ENCODE peak calls at places on chromosomes 11 and 22, in ten cellular contexts. A is body of pancreas, F is neural crest cell, V is psoas muscle, B is natural killer cell, Y is BE2C, P is lower leg skin, O is fibroblast of mammary gland, J is fibroblast of lung, D is GM10248. M is an unnamed sample.

GRCh38 chr22:45336971-45337431 is 27.3 kb downstream of the FAM118A start:
- DNase-seq in A (peak; percentile 76), F (no peak), V (peak; percentile 88), B (no peak), Y (no peak), P (peak; percentile 94), O (no peak), J (peak; percentile 63), D (no peak), M (no peak)

GRCh38 chr11:78011301-78011700 is 11.8 kb downstream of the KCTD14 start:
- DNase-seq in A (no peak), F (no peak), V (no peak), B (no peak), Y (no peak), P (no peak), O (no peak), J (no peak), D (no peak), M (no peak)

GRCh38 chr22:45444168-45444567 is 30.7 kb downstream of the RIBC2 start:
- DNase-seq in A (no peak), F (no peak), V (no peak), B (no peak), Y (no peak), P (no peak), O (no peak), J (peak; percentile 56), D (no peak), M (no peak)

GRCh38 chr22:43554694-43555365 is 143.0 kb downstream of the MPPED1 start:
- DNase-seq in A (no peak), F (no peak), V (no peak), B (no peak), Y (no peak), P (no peak), O (no peak), J (no peak), D (no peak), M (no peak)

GRCh38 chr11:113119074-113119473 is 157.9 kb downstream of the NCAM1 start:
- DNase-seq in A (no peak), F (no peak), V (no peak), B (no peak), Y (peak; percentile 78), P (no peak), O (no peak), J (no peak), D (no peak), M (no peak)

GRCh38 chr11:72864692-72865655 is 50.8 kb downstream of the ATG16L2 start:
- DNase-seq in A (no peak), F (no peak), V (no peak), B (no peak), Y (peak; percentile 43), P (no peak), O (peak; percentile 74), J (peak; percentile 46), D (no peak), M (no peak)

GRCh38 chr11:86931965-86932332 is 23.2 kb downstream of the FZD4 start:
- DNase-seq in A (no peak), F (no peak), V (no peak), B (no peak), Y (no peak), P (no peak), O (peak; percentile 79), J (peak; percentile 57), D (no peak), M (no peak)

GRCh38 chr22:20031732-20032406 is 11.0 kb downstream of the TANGO2 start:
- DNase-seq in A (no peak), F (no peak), V (no peak), B (no peak), Y (no peak), P (peak; percentile 89), O (no peak), J (no peak), D (no peak), M (no peak)

GRCh38 chr11:11860103-11860979 is 18.6 kb downstream of the USP47 start:
- DNase-seq in A (no peak), F (no peak), V (no peak), B (no peak), Y (no peak), P (no peak), O (peak; percentile 61), J (peak; percentile 70), D (no peak), M (no peak)

GRCh38 chr11:79025622-79026021 is 415.2 kb downstream of the TENM4 start:
- DNase-seq in A (no peak), F (no peak), V (no peak), B (no peak), Y (no peak), P (no peak), O (no peak), J (no peak), D (no peak), M (no peak)

GRCh38 chr11:134046681-134047449 is 22.0 kb upstream of the JAM3 start:
- DNase-seq in A (no peak), F (no peak), V (no peak), B (no peak), Y (peak; percentile 64), P (peak; percentile 82), O (no peak), J (no peak), D (no peak), M (no peak)

GRCh38 chr22:30858976-30859713 is 109.4 kb downstream of the MORC2 start:
- DNase-seq in A (no peak), F (no peak), V (no peak), B (no peak), Y (no peak), P (peak; percentile 68), O (no peak), J (no peak), D (peak; percentile 6), M (no peak)

DNA sequence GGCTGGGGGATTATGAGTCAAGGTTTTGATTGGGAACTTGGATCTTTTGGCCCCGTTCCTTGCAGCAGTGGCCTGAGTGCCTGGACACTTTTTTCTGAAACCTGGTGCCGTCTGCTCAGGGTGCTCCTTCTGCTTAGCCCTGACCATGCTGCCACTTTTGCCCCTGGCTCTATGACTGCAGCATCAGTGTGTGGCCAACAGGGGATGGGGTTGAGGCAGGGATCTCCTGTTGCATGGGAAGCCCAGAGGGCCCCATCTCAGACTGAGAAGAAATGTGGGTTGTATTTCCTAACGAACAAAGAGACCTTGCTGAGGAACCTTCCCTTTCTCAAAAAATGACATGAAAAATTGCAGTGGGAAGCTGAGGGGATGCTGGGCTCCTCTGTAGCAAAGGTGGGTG is 18.7 kb downstream of the POU2F3 start:
- DNase-seq in A (no peak), F (no peak), V (no peak), B (no peak), Y (no peak), P (no peak), O (no peak), J (no peak), D (no peak), M (no peak)
- TF ChIP-seq CTCF in A (no peak), F (no peak), V (no peak), B (no peak), Y (peak; percentile 29), P (no peak), O (no peak), J (no peak), D (no peak), M (no peak)

GRCh38 chr22:49845666-49846459 is 7.8 kb upstream of the ZBED4 start:
- DNase-seq in A (no peak), F (no peak), V (no peak), B (no peak), Y (no peak), P (no peak), O (no peak), J (no peak), D (no peak), M (no peak)
- TF ChIP-seq CTCF in A (no peak), F (no peak), V (no peak), B (no peak), Y (no peak), P (no peak), O (no peak), J (no peak), D (no peak), M (no peak)

GRCh38 chr11:114400222-114400973 is at the start of the genes C11orf71 and RBM7:
- DNase-seq in A (peak; percentile 98), F (peak; percentile 92), V (peak; percentile 100), B (peak; percentile 97), Y (peak; percentile 97), P (peak; percentile 99), O (peak; percentile 98), J (peak; percentile 99), D (peak; percentile 95), M (peak; percentile 90)
- TF ChIP-seq CTCF in A (no peak), F (peak; percentile 38), V (no peak), B (no peak), Y (no peak), P (no peak), O (no peak), J (no peak), D (peak; percentile 14), M (no peak)

GRCh38 chr11:100445231-100445735 is 241.8 kb upstream of the ARHGAP42 start:
- DNase-seq in A (peak; percentile 72), F (no peak), V (no peak), B (no peak), Y (no peak), P (no peak), O (peak; percentile 1), J (no peak), D (no peak), M (no peak)
- TF ChIP-seq CTCF in A (no peak), F (no peak), V (no peak), B (no peak), Y (no peak), P (no peak), O (no peak), J (no peak), D (no peak), M (no peak)

DNA sequence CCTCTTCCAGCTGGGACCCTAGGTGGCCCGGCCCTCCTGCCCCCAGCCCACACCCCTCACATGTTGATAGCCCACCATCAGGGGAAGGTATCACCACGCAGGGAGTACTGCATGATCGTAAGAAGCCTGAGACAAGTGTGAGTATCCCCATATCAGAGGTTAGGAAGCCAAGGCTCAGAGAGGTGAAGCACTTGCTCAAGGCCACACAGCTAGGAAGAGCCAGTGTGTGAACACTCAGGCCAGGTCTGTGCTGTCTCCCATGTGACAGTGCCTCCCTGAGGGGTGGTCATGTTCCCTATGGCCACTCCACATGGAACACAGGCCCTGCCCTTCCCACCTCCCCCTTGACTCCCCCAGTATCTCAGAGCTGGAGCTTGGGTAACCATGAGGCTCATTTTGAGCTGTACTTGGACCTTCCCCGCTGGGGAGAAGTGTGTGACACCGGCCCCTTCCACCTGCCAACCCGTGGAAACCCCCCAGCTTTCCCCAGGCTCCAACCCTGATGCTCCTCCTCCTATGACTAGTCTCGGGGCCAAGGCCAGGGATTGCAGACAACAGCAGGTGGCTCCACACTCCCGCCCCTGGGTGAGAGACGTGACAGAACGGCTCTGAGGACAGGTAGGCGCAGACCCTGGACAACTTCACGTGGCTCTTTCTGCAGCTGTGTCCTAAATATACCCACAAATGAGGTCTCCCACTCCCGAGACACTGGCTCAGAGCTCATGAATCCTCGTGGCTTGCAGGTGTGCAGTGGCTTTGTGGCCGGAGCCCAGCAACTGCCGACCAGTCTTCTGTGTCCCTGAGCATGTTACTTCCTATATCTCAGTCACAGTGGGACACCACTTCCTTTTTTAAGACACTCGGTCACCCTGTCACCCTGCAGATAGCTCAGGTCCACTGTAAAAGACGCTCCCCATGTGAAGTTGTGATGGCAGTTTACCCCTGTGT is 55.3 kb downstream of the NECTIN1 start:
- DNase-seq in A (peak; percentile 40), F (no peak), V (no peak), B (peak; percentile 35), Y (no peak), P (no peak), O (no peak), J (no peak), D (peak; percentile 87), M (no peak)
- TF ChIP-seq CTCF in A (no peak), F (no peak), V (no peak), B (no peak), Y (no peak), P (no peak), O (no peak), J (no peak), D (peak; percentile 77), M (no peak)

GRCh38 chr22:37686002-37686982 is at the start of gene NOL12:
- DNase-seq in A (peak; percentile 87), F (peak; percentile 80), V (peak; percentile 89), B (peak; percentile 78), Y (peak; percentile 84), P (peak; percentile 95), O (peak; percentile 86), J (peak; percentile 91), D (peak; percentile 89), M (peak; percentile 84)
- TF ChIP-seq CTCF in A (no peak), F (peak; percentile 14), V (no peak), B (no peak), Y (no peak), P (no peak), O (no peak), J (no peak), D (no peak), M (no peak)